ENCODE peak calls at places on chromosomes 3 and 15, in five cellular contexts. L is left ventricle myocardium superior; K is HFF-Myc; C is amniotic stem cell; X is activated naive CD8-positive, alpha-beta T cell treated with anti-CD3 and anti-CD28 coated beads, Interleukin-2, amount 50 U/mL, for 24 hours. V is an unnamed sample.

GRCh38 chr3:184608209-184608608 is 46.6 kb downstream of the EPHB3 start:
- DNase-seq in L (no peak), X (no peak), C (no peak), K (no peak), V (no peak)

GRCh38 chr3:58092516-58092915 is 84.3 kb downstream of the FLNB start:
- DNase-seq in L (no peak), K (peak), C (no peak), X (no peak), V (no peak)

GRCh38 chr3:83248454-83248853 is 1487.0 kb upstream of the GBE1 start:
- DNase-seq in X (no peak), L (no peak), C (no peak), K (no peak), V (no peak)

GRCh38 chr3:159604151-159604581 is 384.5 kb upstream of the IL12A start:
- DNase-seq in K (no peak), X (no peak), C (no peak), L (peak), V (peak)

GRCh38 chr15:44199393-44199792 is 4.3 kb upstream of the FRMD5 start:
- DNase-seq in C (no peak), K (no peak), X (no peak), L (no peak), V (no peak)

GRCh38 chr3:124032881-124033359 is 41.0 kb upstream of the ROPN1 start:
- DNase-seq in L (peak), X (peak), C (peak), K (peak), V (peak)

GRCh38 chr15:60740787-60741354 is 261.9 kb upstream of the ICE2 start:
- DNase-seq in C (no peak), X (no peak), L (no peak), K (no peak), V (no peak)

GRCh38 chr3:151589311-151589710 is 128.4 kb upstream of the IGSF10 start:
- DNase-seq in L (no peak), C (no peak), X (no peak), K (no peak), V (no peak)

GRCh38 chr3:186790261-186790981 is 7.0 kb downstream of the EIF4A2 start:
- DNase-seq in C (no peak), L (no peak), X (peak), K (peak), V (no peak)